ENCODE peak calls at places on chromosome 20, in eight cellular contexts. F is stomach, E is H1, K is colonic mucosa, S is PC-9, H is adrenal gland, A is gastrocnemius medialis, J is upper lobe of right lung. W is an unnamed sample. For H3K4me1 and H3K27me3, the result is how much of the 10 kb centered on the place peaks cover.

GRCh38 chr20:44910690-44911262 is 916 bp downstream of the PABPC1L start:
- DNase-seq in F (no peak), J (no peak), S (peak), E (no peak), H (no peak), A (no peak), K (no peak), W (no peak)

GRCh38 chr20:62136283-62137091 is 6.7 kb downstream of the PSMA7 start:
- DNase-seq in H (peak), S (peak), K (peak), E (no peak), J (peak), A (no peak), F (peak), W (no peak)

GRCh38 chr20:42603655-42604054 is 586.1 kb downstream of the PTPRT start:
- DNase-seq in S (no peak), H (no peak), E (no peak), F (no peak), J (no peak), A (no peak), K (no peak), W (no peak)

GRCh38 chr20:5719861-5720401 is 30.3 kb upstream of the SHLD1 start:
- DNase-seq in A (no peak), E (no peak), J (no peak), F (no peak), K (no peak), H (no peak), S (no peak), W (no peak)

GRCh38 chr20:38645980-38646858 is 44.6 kb downstream of the ARHGAP40 start:
- DNase-seq in J (peak), E (peak), F (peak), A (peak), S (peak), H (peak), K (peak), W (peak)

GRCh38 chr20:37990571-37991151 is 42.6 kb downstream of the TTI1 start:
- DNase-seq in J (peak), K (peak), H (no peak), E (no peak), F (peak), A (peak), S (peak), W (peak)

GRCh38 chr20:15700147-15700765 is 873.0 kb downstream of the KIF16B start:
- DNase-seq in S (no peak), H (no peak), K (no peak), A (no peak), F (no peak), J (no peak), E (no peak), W (no peak)

GRCh38 chr20:17885544-17885943 is 83.0 kb downstream of the SNX5 start:
- DNase-seq in E (no peak), K (peak), H (no peak), F (no peak), A (no peak), S (no peak), J (no peak), W (no peak)

GRCh38 chr20:3804254-3804751 is 8.2 kb downstream of the CDC25B start:
- DNase-seq in F (no peak), J (no peak), E (no peak), K (no peak), H (no peak), A (no peak), S (no peak), W (no peak)

GRCh38 chr20:1299522-1299921 is 29.4 kb downstream of the SDCBP2 start:
- DNase-seq in E (no peak), F (no peak), A (no peak), J (peak), S (peak), K (peak), H (no peak), W (no peak)
- TF ChIP-seq CTCF in E (peak), F (no peak), A (no peak), J (no peak), S (peak), K (peak), H (no peak), W (no peak)

DNA sequence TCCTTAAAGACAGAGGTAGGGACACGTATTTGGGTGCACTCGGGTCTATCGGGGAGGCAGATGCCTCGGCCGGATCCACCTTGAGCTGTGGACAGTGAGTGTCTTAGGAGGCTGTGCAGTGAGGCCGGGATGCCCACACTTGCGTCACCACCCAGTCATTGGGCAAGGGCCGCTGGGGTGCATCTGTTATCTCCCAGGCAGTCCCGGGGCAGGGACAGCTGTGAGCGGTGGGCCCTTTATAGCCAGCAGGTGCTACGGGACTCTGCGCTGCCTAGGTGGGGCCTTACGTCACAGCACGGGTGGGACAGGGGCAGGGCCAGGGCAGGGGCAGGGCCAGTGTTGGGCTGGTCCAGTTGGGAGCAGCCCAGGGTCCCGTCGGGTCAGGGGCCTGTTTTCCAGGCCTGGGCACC is 689 bp upstream of the COL20A1 start:
- DNase-seq in J (no peak), K (no peak), A (no peak), H (no peak), S (no peak), E (no peak), F (no peak), W (no peak)
- H3K4me1 ChIP-seq in J (under half), K (under half), A (under half), H (under half), S (under half), E (under half), F (under half), W (under half)

GRCh38 chr20:36391955-36392354 is 85.8 kb downstream of the DLGAP4 start:
- DNase-seq in J (no peak), E (no peak), S (no peak), A (no peak), F (no peak), H (no peak), K (no peak), W (no peak)
- H3K27me3 ChIP-seq in J (under half), E (under half), S (under half), A (under half), F (under half), H (under half), K (under half), W (under half)

GRCh38 chr20:31722388-31723281 is at the start of gene BCL2L1:
- DNase-seq in H (peak), K (peak), S (peak), A (peak), J (peak), E (no peak), F (peak), W (no peak)
- TF ChIP-seq CTCF in H (peak), K (peak), S (peak), A (peak), J (peak), E (peak), F (peak), W (peak)

DNA sequence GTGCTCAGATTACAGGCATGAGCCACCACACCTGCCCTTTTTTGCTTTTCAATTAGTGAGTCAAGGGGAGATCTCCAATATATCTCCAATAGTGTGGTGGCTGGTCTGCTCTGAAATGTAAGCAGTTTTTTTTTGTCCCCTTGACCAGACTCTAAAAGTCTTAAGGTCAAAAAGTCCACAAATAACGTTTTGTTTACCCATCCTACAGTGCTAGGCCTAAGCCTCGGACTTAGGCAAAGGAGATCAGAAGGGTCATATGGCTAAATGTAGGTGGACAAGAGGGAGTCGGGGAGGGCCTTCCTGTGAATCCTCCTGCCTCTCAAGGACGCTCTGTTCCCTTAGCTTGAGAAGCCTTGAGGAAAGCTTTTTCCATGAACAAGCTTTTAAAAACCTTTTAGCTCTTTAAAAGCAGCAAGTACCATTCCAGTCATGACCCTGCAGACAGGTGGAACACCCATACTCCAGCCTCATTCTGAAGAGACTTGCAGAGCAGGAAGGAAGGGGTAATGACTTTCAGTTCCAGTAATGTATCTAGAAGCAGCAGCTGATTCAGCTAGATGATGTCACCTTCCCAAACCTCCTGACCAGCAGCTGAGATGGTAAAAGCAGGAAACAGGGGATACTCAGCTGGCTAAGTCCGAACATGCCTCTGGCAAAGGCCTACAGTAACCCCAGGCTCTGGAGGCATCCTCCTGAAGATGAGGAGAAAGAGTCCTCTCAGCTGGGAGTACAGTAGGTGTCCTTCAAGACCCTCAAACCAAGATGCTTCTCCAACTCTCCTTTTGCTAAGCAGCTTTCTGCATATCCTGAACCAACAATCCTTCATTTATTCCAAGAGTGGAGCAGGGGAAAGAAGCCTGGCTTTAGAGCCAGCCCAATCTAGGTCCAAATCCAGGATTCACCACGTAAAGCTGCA is 23.6 kb downstream of the BCL2L1 start:
- DNase-seq in K (peak), J (no peak), A (peak), H (peak), S (peak), F (peak), E (no peak), W (no peak)
- H3K4me1 ChIP-seq in K (under half), J (half or more), A (half or more), H (half or more), S (half or more), F (half or more), E (under half), W (half or more)

GRCh38 chr20:13862245-13862644 is 77.4 kb downstream of the NDUFAF5 start:
- DNase-seq in J (no peak), A (no peak), E (no peak), F (no peak), H (no peak), S (no peak), K (no peak), W (no peak)

GRCh38 chr20:13863244-13863643 is 78.4 kb downstream of the NDUFAF5 start:
- DNase-seq in J (no peak), H (no peak), K (no peak), E (no peak), S (no peak), A (no peak), F (no peak), W (no peak)

GRCh38 chr20:13868331-13868730 is 83.5 kb downstream of the NDUFAF5 start:
- DNase-seq in E (no peak), S (no peak), K (no peak), H (no peak), J (no peak), F (no peak), A (no peak), W (no peak)

GRCh38 chr20:13865156-13865555 is 80.3 kb downstream of the NDUFAF5 start:
- DNase-seq in E (no peak), J (no peak), K (no peak), S (no peak), H (no peak), A (no peak), F (no peak), W (no peak)

GRCh38 chr20:13865825-13866351 is 81.1 kb downstream of the NDUFAF5 start:
- DNase-seq in K (peak), A (no peak), J (no peak), H (peak), F (no peak), S (no peak), E (no peak), W (no peak)
- H3K27me3 ChIP-seq in K (under half), A (under half), J (under half), H (under half), F (under half), S (under half), E (under half), W (under half)

DNA sequence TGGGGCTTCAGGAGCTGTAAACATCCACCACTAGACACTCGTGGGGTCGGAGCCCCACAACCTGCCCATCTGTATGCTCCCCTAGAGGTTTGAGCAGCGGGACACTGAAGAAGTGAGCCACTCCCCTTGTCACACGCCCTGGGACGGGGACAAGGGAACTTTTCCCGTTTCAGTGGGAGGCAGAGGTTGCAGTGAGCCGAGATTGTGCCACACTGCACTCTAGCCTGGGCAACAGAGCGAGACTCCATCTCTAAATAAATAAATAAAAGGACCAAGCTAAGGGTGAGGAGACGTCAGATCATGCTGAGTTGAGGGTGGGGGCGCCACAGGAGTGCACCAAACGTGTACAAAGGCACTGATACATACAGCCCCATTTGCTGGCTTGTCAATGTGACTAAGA is 8.4 kb downstream of the ZCCHC3 start:
- DNase-seq in E (no peak), S (no peak), A (no peak), K (no peak), J (no peak), H (no peak), F (no peak), W (no peak)
- TF ChIP-seq CTCF in E (no peak), S (no peak), A (no peak), K (no peak), J (no peak), H (no peak), F (no peak), W (no peak)

GRCh38 chr20:25692499-25692898 is 4.2 kb downstream of the ZNF337 start:
- DNase-seq in E (no peak), S (no peak), F (no peak), A (no peak), K (no peak), H (no peak), J (no peak), W (no peak)
- H3K4me1 ChIP-seq in E (under half), S (under half), F (under half), A (under half), K (under half), H (under half), J (under half), W (under half)

DNA sequence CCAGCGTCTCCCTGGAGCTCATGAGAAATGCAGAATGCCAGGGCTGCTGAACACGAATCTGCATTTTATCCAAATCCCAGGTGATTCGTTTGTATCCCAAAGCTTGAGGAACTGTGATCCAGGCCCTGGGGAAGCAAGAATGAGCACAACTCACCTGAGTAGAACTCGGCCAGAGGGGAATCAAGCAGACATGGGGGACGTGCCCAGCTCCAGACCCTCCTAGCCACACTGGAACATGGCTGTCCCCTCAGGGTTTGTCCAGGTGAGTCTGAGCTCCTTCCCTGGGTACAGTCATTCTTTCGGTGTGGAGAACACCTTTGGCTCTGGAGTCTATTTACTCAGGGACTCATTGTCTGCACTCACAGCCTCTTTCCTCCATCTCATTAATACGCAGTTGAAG is 13.3 kb downstream of the NKX2-2 start:
- DNase-seq in S (no peak), F (no peak), H (no peak), A (no peak), J (no peak), E (no peak), K (no peak), W (no peak)
- H3K27me3 ChIP-seq in S (under half), F (under half), H (under half), A (under half), J (half or more), E (under half), K (under half), W (under half)

GRCh38 chr20:40670251-40670650 is 18.8 kb downstream of the MAFB start:
- DNase-seq in A (no peak), E (no peak), J (no peak), F (no peak), K (no peak), S (no peak), H (no peak), W (no peak)
- TF ChIP-seq CTCF in A (no peak), E (no peak), J (no peak), F (no peak), K (no peak), S (no peak), H (no peak), W (no peak)